ENCODE peak calls at places on chromosomes 2 and 18, in ten cellular contexts. Y, F, V, L, B, O, I, P, G and R are unnamed samples.

GRCh38 chr2:240909216-240909974 is 3.3 kb downstream of the CROCC2 start:
- DNase-seq in Y (no peak), F (no peak), V (no peak), L (no peak), B (no peak), O (no peak), I (no peak), P (no peak), G (no peak), R (no peak)

GRCh38 chr2:216574046-216574445 is 59.2 kb upstream of the IGFBP2 start:
- DNase-seq in Y (no peak), F (no peak), V (no peak), L (no peak), B (no peak), O (no peak), I (no peak), P (no peak), G (no peak), R (no peak)

GRCh38 chr2:195425328-195425727 is 231.7 kb upstream of the SLC39A10 start:
- DNase-seq in Y (no peak), F (no peak), V (no peak), L (no peak), B (no peak), O (no peak), I (no peak), P (no peak), G (no peak), R (no peak)

GRCh38 chr18:34956663-34957062 is 84.5 kb upstream of the MAPRE2 start:
- DNase-seq in Y (no peak), F (no peak), V (no peak), L (no peak), B (no peak), O (no peak), I (no peak), P (no peak), G (no peak), R (peak; percentile 21)

GRCh38 chr2:209933499-209934458 is 68.7 kb upstream of the RPE start:
- DNase-seq in Y (no peak), F (no peak), V (peak; percentile 87), L (peak; percentile 25), B (no peak), O (no peak), I (no peak), P (peak; percentile 28), G (no peak), R (peak; percentile 88)

GRCh38 chr18:8709248-8710059 is 4.1 kb downstream of the MTCL1 start:
- DNase-seq in Y (no peak), F (no peak), V (no peak), L (no peak), B (no peak), O (no peak), I (no peak), P (no peak), G (no peak), R (no peak)

GRCh38 chr18:6785411-6785810 is 55.9 kb downstream of the ARHGAP28 start:
- DNase-seq in Y (no peak), F (no peak), V (no peak), L (no peak), B (no peak), O (no peak), I (no peak), P (no peak), G (no peak), R (no peak)

GRCh38 chr18:23689031-23689615 is at the start of gene LAMA3:
- DNase-seq in Y (peak; percentile 46), F (no peak), V (no peak), L (peak; percentile 45), B (peak; percentile 7), O (peak; percentile 38), I (peak; percentile 79), P (peak; percentile 20), G (peak; percentile 81), R (no peak)

GRCh38 chr2:55590810-55591440 is 26.5 kb downstream of the PPP4R3B start:
- DNase-seq in Y (peak; percentile 24), F (no peak), V (peak; percentile 91), L (no peak), B (no peak), O (peak; percentile 56), I (no peak), P (no peak), G (no peak), R (no peak)

GRCh38 chr2:238857929-238858328 is 10.0 kb downstream of the TWIST2 start:
- DNase-seq in Y (no peak), F (no peak), V (no peak), L (no peak), B (no peak), O (no peak), I (no peak), P (no peak), G (no peak), R (no peak)

GRCh38 chr18:3261393-3262233 is at the start of gene MYL12B:
- DNase-seq in Y (peak; percentile 43), F (peak; percentile 65), V (peak; percentile 79), L (peak; percentile 74), B (peak; percentile 87), O (peak; percentile 58), I (peak; percentile 90), P (peak; percentile 78), G (peak; percentile 90), R (peak; percentile 77)

GRCh38 chr2:101120124-101120996 is 30.8 kb downstream of the TBC1D8 start:
- DNase-seq in Y (peak; percentile 49), F (no peak), V (peak; percentile 52), L (no peak), B (no peak), O (peak; percentile 38), I (peak; percentile 91), P (no peak), G (peak; percentile 80), R (peak; percentile 70)

GRCh38 chr2:186437719-186438118 is 48.3 kb upstream of the ZC3H15 start:
- DNase-seq in Y (no peak), F (no peak), V (no peak), L (no peak), B (no peak), O (no peak), I (no peak), P (no peak), G (no peak), R (no peak)

GRCh38 chr2:235105821-235106359 is 154.1 kb downstream of the SH3BP4 start:
- DNase-seq in Y (no peak), F (no peak), V (peak; percentile 5), L (no peak), B (no peak), O (no peak), I (no peak), P (no peak), G (no peak), R (no peak)

GRCh38 chr2:129698593-129698992 is 280.9 kb upstream of the RAB6C start:
- DNase-seq in Y (no peak), F (no peak), V (no peak), L (no peak), B (no peak), O (no peak), I (peak; percentile 61), P (no peak), G (no peak), R (no peak)

GRCh38 chr2:24272161-24272802 is 88.1 kb downstream of the ITSN2 start:
- DNase-seq in Y (no peak), F (no peak), V (no peak), L (no peak), B (no peak), O (no peak), I (no peak), P (no peak), G (no peak), R (peak; percentile 79)

GRCh38 chr2:186009341-186009740 is 270.7 kb downstream of the FSIP2 start:
- DNase-seq in Y (no peak), F (no peak), V (no peak), L (no peak), B (no peak), O (no peak), I (no peak), P (no peak), G (no peak), R (no peak)

GRCh38 chr2:47038656-47039501 is 116.2 kb downstream of the STPG4 start:
- DNase-seq in Y (no peak), F (peak; percentile 5), V (no peak), L (no peak), B (no peak), O (no peak), I (no peak), P (peak; percentile 65), G (no peak), R (peak; percentile 34)

GRCh38 chr2:62201307-62201706 is 5.4 kb downstream of the B3GNT2 start:
- DNase-seq in Y (no peak), F (no peak), V (no peak), L (no peak), B (no peak), O (no peak), I (no peak), P (no peak), G (no peak), R (peak; percentile 34)

GRCh38 chr18:61842146-61842545 is 50.7 kb downstream of the RNF152 start:
- DNase-seq in Y (no peak), F (no peak), V (no peak), L (no peak), B (no peak), O (no peak), I (no peak), P (no peak), G (no peak), R (no peak)

GRCh38 chr2:148501545-148501944 is 143.0 kb upstream of the EPC2 start:
- DNase-seq in Y (no peak), F (no peak), V (no peak), L (no peak), B (no peak), O (no peak), I (no peak), P (no peak), G (no peak), R (no peak)